ENCODE peak calls at places on chromosomes 4 and X, in eight cellular contexts. B is fibroblast of the aortic adventitia; M is myocyte; W is substantia nigra; H is cortex of kidney; Q is T-helper 1 cell; P is CD4-positive, alpha-beta T cell; I is stimulated activated CD4-positive, alpha-beta T cell treated with anti-CD3 and anti-CD28 coated beads, TNF-alpha, amount 100 ng/mL, for 4 hours. J is an unnamed sample.
A peak's percentile ranks its signal among the peaks of the same experiment; 100 is the strongest.

GRCh38 chr4:56844817-56845580 is 23.5 kb upstream of the SPINK2 start:
- DNase-seq in P (no peak), B (no peak), Q (no peak), I (no peak), W (no peak), H (no peak), M (no peak), J (no peak)

GRCh38 chrX:107849747-107850478 is 24.2 kb downstream of the MID2 start:
- DNase-seq in B (no peak), W (no peak), I (no peak), H (no peak), Q (no peak), P (no peak), M (no peak), J (no peak)

GRCh38 chrX:11886745-11887144 is 128.7 kb downstream of the MSL3 start:
- DNase-seq in H (no peak), W (no peak), M (no peak), P (no peak), I (no peak), Q (no peak), B (peak; percentile 18), J (no peak)

GRCh38 chr4:82711158-82711785 is 87.3 kb downstream of the SCD5 start:
- DNase-seq in M (no peak), W (no peak), P (no peak), Q (no peak), I (no peak), B (no peak), H (no peak), J (no peak)

GRCh38 chr4:7189475-7190277 is 2.7 kb upstream of the SORCS2 start:
- DNase-seq in I (no peak), B (no peak), P (no peak), M (no peak), Q (no peak), W (no peak), H (no peak), J (no peak)

GRCh38 chr4:109016200-109016599 is 253.3 kb upstream of the ETNPPL start:
- DNase-seq in Q (no peak), P (no peak), M (no peak), B (no peak), I (no peak), H (no peak), W (no peak), J (no peak)

GRCh38 chr4:86432552-86433134 is 72.8 kb upstream of the MAPK10 start:
- DNase-seq in P (no peak), W (no peak), B (no peak), Q (no peak), M (peak; percentile 18), H (no peak), I (no peak), J (no peak)

GRCh38 chr4:94435874-94436273 is 15.9 kb upstream of the PDLIM5 start:
- DNase-seq in P (no peak), I (no peak), B (no peak), H (no peak), W (no peak), Q (no peak), M (no peak), J (no peak)

GRCh38 chr4:186201535-186202230 is 10.3 kb downstream of the CYP4V2 start:
- DNase-seq in H (no peak), B (peak; percentile 31), P (peak; percentile 64), M (no peak), I (no peak), Q (peak; percentile 36), W (no peak), J (peak; percentile 25)

J was measured in progenitor cell of endocrine pancreas.